ENCODE peak calls at places on chromosomes 13 and 19, in five cellular contexts. One of them, this sample, is unnamed.

GRCh38 chr13:113623491-113624234 is 34.3 kb downstream of the ATP4B start:
- DNase-seq in T1000: peak
- DNase-seq in globus pallidus: no peak
- DNase-seq in progenitor cell of endocrine pancreas: no peak
- DNase-seq in KG1: no peak
- DNase-seq in this sample: no peak

GRCh38 chr19:55619264-55619663 is 5.1 kb downstream of the ZNF784 start:
- DNase-seq in progenitor cell of endocrine pancreas: no peak
- DNase-seq in T1000: no peak
- DNase-seq in KG1: no peak
- DNase-seq in globus pallidus: no peak
- DNase-seq in this sample: peak

GRCh38 chr19:55289117-55289796 is 5.5 kb downstream of the BRSK1 start:
- DNase-seq in T1000: no peak
- DNase-seq in progenitor cell of endocrine pancreas: no peak
- DNase-seq in KG1: no peak
- DNase-seq in globus pallidus: peak
- DNase-seq in this sample: no peak

GRCh38 chr19:48715681-48716171 is 3.8 kb downstream of the MAMSTR start:
- DNase-seq in globus pallidus: no peak
- DNase-seq in T1000: no peak
- DNase-seq in KG1: no peak
- DNase-seq in progenitor cell of endocrine pancreas: no peak
- DNase-seq in this sample: no peak

GRCh38 chr19:18735324-18735723 is 51.8 kb downstream of the CRTC1 start:
- DNase-seq in globus pallidus: no peak
- DNase-seq in progenitor cell of endocrine pancreas: no peak
- DNase-seq in KG1: no peak
- DNase-seq in T1000: no peak
- DNase-seq in this sample: no peak

GRCh38 chr19:29622191-29623070 is 16.3 kb downstream of the POP4 start:
- DNase-seq in globus pallidus: no peak
- DNase-seq in T1000: peak
- DNase-seq in KG1: no peak
- DNase-seq in progenitor cell of endocrine pancreas: no peak
- DNase-seq in this sample: no peak

GRCh38 chr19:29952127-29952526 is 10.1 kb downstream of the URI1 start:
- DNase-seq in T1000: no peak
- DNase-seq in progenitor cell of endocrine pancreas: no peak
- DNase-seq in KG1: no peak
- DNase-seq in globus pallidus: no peak
- DNase-seq in this sample: no peak

GRCh38 chr19:18736415-18737336 is 53.2 kb downstream of the CRTC1 start:
- DNase-seq in KG1: no peak
- DNase-seq in globus pallidus: no peak
- DNase-seq in T1000: no peak
- DNase-seq in progenitor cell of endocrine pancreas: no peak
- DNase-seq in this sample: no peak

GRCh38 chr13:38566526-38566925 is 120.4 kb upstream of the FREM2 start:
- DNase-seq in KG1: no peak
- DNase-seq in T1000: no peak
- DNase-seq in globus pallidus: peak
- DNase-seq in progenitor cell of endocrine pancreas: no peak
- DNase-seq in this sample: no peak

GRCh38 chr13:34721631-34722144 is 220.4 kb upstream of the NBEA start:
- DNase-seq in T1000: no peak
- DNase-seq in KG1: no peak
- DNase-seq in globus pallidus: no peak
- DNase-seq in progenitor cell of endocrine pancreas: no peak
- DNase-seq in this sample: no peak

GRCh38 chr19:44007473-44007872 is 4.7 kb downstream of the ZNF230 start:
- DNase-seq in globus pallidus: no peak
- DNase-seq in KG1: no peak
- DNase-seq in progenitor cell of endocrine pancreas: no peak
- DNase-seq in T1000: no peak
- DNase-seq in this sample: no peak

GRCh38 chr19:46271488-46272197 is 25.2 kb upstream of the HIF3A start:
- DNase-seq in T1000: no peak
- DNase-seq in globus pallidus: no peak
- DNase-seq in KG1: no peak
- DNase-seq in progenitor cell of endocrine pancreas: no peak
- DNase-seq in this sample: peak

GRCh38 chr13:38202730-38203129 is 146.9 kb upstream of the UFM1 start:
- DNase-seq in KG1: no peak
- DNase-seq in progenitor cell of endocrine pancreas: no peak
- DNase-seq in globus pallidus: no peak
- DNase-seq in T1000: no peak
- DNase-seq in this sample: peak

GRCh38 chr13:98207411-98207810 is 30.3 kb upstream of the RNF113B start:
- DNase-seq in T1000: no peak
- DNase-seq in globus pallidus: no peak
- DNase-seq in progenitor cell of endocrine pancreas: no peak
- DNase-seq in KG1: no peak
- DNase-seq in this sample: peak

GRCh38 chr19:1610579-1610978 is 5.3 kb upstream of the UQCR11 start:
- DNase-seq in T1000: no peak
- DNase-seq in progenitor cell of endocrine pancreas: no peak
- DNase-seq in globus pallidus: no peak
- DNase-seq in KG1: no peak
- DNase-seq in this sample: no peak

GRCh38 chr13:98033277-98034247 is 80.1 kb downstream of the IPO5 start:
- DNase-seq in KG1: no peak
- DNase-seq in progenitor cell of endocrine pancreas: no peak
- DNase-seq in T1000: no peak
- DNase-seq in globus pallidus: peak
- DNase-seq in this sample: peak

GRCh38 chr19:47274891-47275865 is 493 bp downstream of the INAFM1 start:
- DNase-seq in T1000: no peak
- DNase-seq in KG1: no peak
- DNase-seq in globus pallidus: no peak
- DNase-seq in progenitor cell of endocrine pancreas: no peak
- DNase-seq in this sample: no peak

GRCh38 chr13:46146898-46147297 is 35.1 kb downstream of the LCP1 start:
- DNase-seq in T1000: no peak
- DNase-seq in KG1: no peak
- DNase-seq in progenitor cell of endocrine pancreas: no peak
- DNase-seq in globus pallidus: peak
- DNase-seq in this sample: no peak

GRCh38 chr13:70630247-70630646 is 522.0 kb upstream of the KLHL1 start:
- DNase-seq in T1000: no peak
- DNase-seq in KG1: no peak
- DNase-seq in globus pallidus: no peak
- DNase-seq in progenitor cell of endocrine pancreas: no peak
- DNase-seq in this sample: no peak

GRCh38 chr13:114056205-114057013 is 76.0 kb downstream of the RASA3 start:
- DNase-seq in KG1: no peak
- DNase-seq in globus pallidus: no peak
- DNase-seq in progenitor cell of endocrine pancreas: no peak
- DNase-seq in T1000: no peak
- DNase-seq in this sample: no peak

GRCh38 chr19:887072-887471 is 5.9 kb downstream of the MED16 start:
- DNase-seq in KG1: no peak
- DNase-seq in progenitor cell of endocrine pancreas: no peak
- DNase-seq in T1000: no peak
- DNase-seq in globus pallidus: no peak
- DNase-seq in this sample: peak

This sample was measured in IMR-90.